ENCODE peak calls at places on chromosome 2, in six cellular contexts. V is HCT116, I is RWPE2, C is cardiac muscle cell, P is testis, Y is Peyer's patch. O is an unnamed sample.

GRCh38 chr2:150442484-150442883 is 45.0 kb downstream of the RND3 start:
- DNase-seq in P (no peak), Y (no peak), C (no peak), I (no peak), V (no peak), O (no peak)

GRCh38 chr2:53490659-53491058 is 276.9 kb upstream of the CHAC2 start:
- DNase-seq in I (no peak), V (no peak), P (peak; percentile 69), C (peak; percentile 19), Y (no peak), O (peak; percentile 76)

GRCh38 chr2:67437132-67437531 is 40.0 kb downstream of the ETAA1 start:
- DNase-seq in V (no peak), I (no peak), P (no peak), C (no peak), Y (no peak), O (no peak)

GRCh38 chr2:240154606-240155005 is 14.1 kb upstream of the OTOS start:
- DNase-seq in I (peak; percentile 32), C (no peak), P (no peak), Y (no peak), V (no peak), O (no peak)

GRCh38 chr2:55530539-55531081 is 11.1 kb downstream of the CFAP36 start:
- DNase-seq in I (no peak), C (no peak), V (no peak), P (no peak), Y (no peak), O (no peak)

GRCh38 chr2:121005512-121005911 is 269.8 kb downstream of the GLI2 start:
- DNase-seq in V (no peak), P (no peak), Y (no peak), C (no peak), I (no peak), O (no peak)

GRCh38 chr2:216624251-216624650 is 9.0 kb upstream of the IGFBP2 start:
- DNase-seq in Y (no peak), I (no peak), V (no peak), P (no peak), C (no peak), O (no peak)

GRCh38 chr2:239735131-239735828 is 289.9 kb downstream of the NDUFA10 start:
- DNase-seq in C (no peak), Y (no peak), P (no peak), V (no peak), I (no peak), O (no peak)

GRCh38 chr2:94995516-94995915 is 30.0 kb upstream of the MAL start:
- DNase-seq in V (no peak), I (no peak), P (no peak), C (no peak), Y (no peak), O (no peak)

GRCh38 chr2:120301289-120301688 is 44.6 kb upstream of the INHBB start:
- DNase-seq in C (no peak), P (no peak), I (no peak), Y (no peak), V (no peak), O (no peak)

DNA sequence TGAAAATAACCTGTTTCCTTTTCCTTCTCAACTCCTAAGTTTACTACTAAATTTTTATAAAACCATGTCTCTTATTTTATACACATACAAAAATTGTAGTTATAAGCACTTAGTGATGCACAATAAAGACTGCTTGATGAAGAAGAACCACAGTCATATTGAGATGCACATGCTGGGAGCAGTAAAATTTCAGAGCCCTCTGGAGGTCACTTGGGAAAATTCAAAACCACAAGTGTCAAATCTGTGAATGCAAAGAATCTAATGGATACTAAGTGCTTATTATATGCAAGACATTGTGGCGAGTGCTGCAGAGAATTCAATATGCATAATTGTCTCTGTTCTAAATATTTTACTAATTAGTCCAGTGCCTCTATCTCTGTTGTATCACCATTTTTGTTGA is 180.5 kb downstream of the VWC2L start:
- DNase-seq in C (no peak), P (no peak), I (no peak), V (no peak), Y (no peak), O (no peak)
- TF ChIP-seq CTCF in C (no peak), P (no peak), I (peak; percentile 47), V (peak; percentile 6), Y (no peak), O (peak; percentile 32)

GRCh38 chr2:156064540-156064939 is 268.0 kb downstream of the NR4A2 start:
- DNase-seq in Y (no peak), P (no peak), V (no peak), C (no peak), I (no peak), O (no peak)

GRCh38 chr2:156065912-156066311 is 266.6 kb downstream of the NR4A2 start:
- DNase-seq in C (no peak), Y (no peak), I (no peak), V (no peak), P (no peak), O (no peak)
- TF ChIP-seq CTCF in C (no peak), Y (no peak), I (peak; percentile 37), V (peak; percentile 41), P (no peak), O (no peak)

GRCh38 chr2:101205521-101205998 is 47.1 kb upstream of the CNOT11 start:
- DNase-seq in C (peak; percentile 87), Y (peak; percentile 44), P (peak; percentile 76), V (peak; percentile 91), I (peak; percentile 66), O (peak; percentile 39)

GRCh38 chr2:101206080-101206479 is 46.6 kb upstream of the CNOT11 start:
- DNase-seq in I (no peak), C (no peak), Y (no peak), P (no peak), V (no peak), O (no peak)

GRCh38 chr2:101208830-101209229 is 43.9 kb upstream of the CNOT11 start:
- DNase-seq in I (no peak), Y (no peak), C (no peak), P (no peak), V (no peak), O (no peak)

GRCh38 chr2:101200714-101201113 is 49.5 kb upstream of the TBC1D8 start:
- DNase-seq in C (peak; percentile 6), Y (no peak), I (no peak), P (no peak), V (peak; percentile 27), O (no peak)

DNA sequence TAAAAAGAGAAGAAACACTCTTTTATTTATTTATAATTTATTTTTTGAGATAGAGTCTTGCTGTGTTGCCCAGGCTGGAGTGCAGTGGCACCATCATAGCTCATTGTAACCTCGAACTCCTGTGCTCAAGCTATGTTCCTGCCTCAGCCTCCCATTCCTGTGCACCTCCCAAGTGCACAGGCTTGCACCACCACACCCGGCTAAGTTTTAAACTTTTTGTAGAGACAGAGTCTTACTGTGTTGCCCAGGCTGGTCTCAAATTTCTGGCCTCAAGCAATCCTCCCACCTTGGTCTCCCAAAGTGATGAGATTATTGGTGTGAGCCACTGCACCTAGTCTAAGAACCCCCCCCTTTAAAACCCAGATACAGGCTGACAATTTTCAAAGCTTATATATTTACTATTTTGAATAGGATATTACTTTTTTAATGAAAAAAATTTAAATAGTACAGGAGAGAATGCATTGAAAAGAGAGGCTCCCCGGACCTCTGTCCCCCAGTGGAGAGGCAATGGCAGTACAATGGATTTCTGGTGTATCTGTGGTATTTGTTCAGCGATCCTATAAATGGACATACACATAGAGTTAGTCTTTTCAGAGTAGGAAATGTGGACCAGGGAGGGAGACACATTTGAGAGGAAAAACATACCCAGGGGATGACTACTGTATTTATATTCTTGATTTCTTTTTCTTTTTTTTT is 48.1 kb upstream of the CNOT11 start:
- DNase-seq in V (no peak), Y (no peak), C (peak; percentile 9), I (no peak), P (no peak), O (no peak)
- TF ChIP-seq CTCF in V (no peak), Y (no peak), C (peak; percentile 27), I (no peak), P (no peak), O (no peak)

DNA sequence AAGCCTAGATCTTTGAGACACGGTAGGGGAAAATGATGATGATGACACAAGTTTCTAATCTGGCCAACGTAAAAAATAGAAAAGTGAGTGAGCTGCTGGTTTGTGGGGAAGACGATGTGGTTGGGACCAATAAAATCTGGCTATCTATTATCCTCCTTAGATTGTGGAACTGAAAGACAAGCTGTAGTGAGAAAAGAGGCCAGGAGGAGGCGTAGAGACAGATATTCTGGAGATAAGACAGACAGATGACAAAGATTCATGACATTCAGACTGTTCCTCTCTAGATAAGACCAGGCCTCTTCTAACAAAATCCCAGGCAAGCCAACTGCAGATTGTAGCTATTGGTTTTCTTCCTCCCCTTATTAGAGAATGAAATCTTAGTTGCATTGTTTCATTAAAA is 376.3 kb upstream of the UBE2E3 start:
- DNase-seq in V (peak; percentile 6), P (no peak), I (no peak), Y (no peak), C (peak; percentile 19), O (no peak)
- TF ChIP-seq CTCF in V (peak; percentile 14), P (no peak), I (peak; percentile 38), Y (no peak), C (peak; percentile 28), O (no peak)

GRCh38 chr2:9030882-9031645 is 27.6 kb upstream of the MBOAT2 start:
- DNase-seq in P (no peak), V (no peak), C (peak; percentile 79), I (no peak), Y (no peak), O (no peak)

GRCh38 chr2:9032555-9032954 is 29.1 kb upstream of the MBOAT2 start:
- DNase-seq in C (no peak), P (no peak), I (no peak), V (no peak), Y (no peak), O (no peak)

GRCh38 chr2:9030190-9030589 is 26.7 kb upstream of the MBOAT2 start:
- DNase-seq in P (no peak), V (no peak), Y (no peak), C (no peak), I (no peak), O (no peak)

GRCh38 chr2:9037176-9037575 is 33.7 kb upstream of the MBOAT2 start:
- DNase-seq in Y (no peak), C (no peak), P (no peak), V (no peak), I (no peak), O (no peak)

GRCh38 chr2:9033385-9034175 is 30.1 kb upstream of the MBOAT2 start:
- DNase-seq in C (no peak), V (no peak), P (no peak), I (no peak), Y (no peak), O (no peak)
- TF ChIP-seq CTCF in C (no peak), V (no peak), P (no peak), I (no peak), Y (no peak), O (no peak)

GRCh38 chr2:6214471-6214870 is 522.3 kb downstream of the SOX11 start:
- DNase-seq in C (no peak), I (no peak), Y (no peak), V (no peak), P (no peak), O (no peak)
- TF ChIP-seq CTCF in C (no peak), I (no peak), Y (no peak), V (no peak), P (no peak), O (no peak)

O was measured in dorsolateral prefrontal cortex.